ENCODE peak calls at places on chromosomes 6 and 20, in eight cellular contexts. U, A, T, R, P, V, J and G are unnamed samples.

GRCh38 chr6:163720005-163720404 is 305.5 kb downstream of the QKI start:
- DNase-seq in U (no peak), A (no peak), T (no peak), R (no peak), P (no peak), V (no peak), J (no peak), G (no peak)

GRCh38 chr6:44006123-44006871 is 121.0 kb downstream of the MRPL14 start:
- DNase-seq in U (no peak), A (no peak), T (no peak), R (no peak), P (no peak), V (no peak), J (peak; percentile 59), G (no peak)

GRCh38 chr6:54910326-54910952 is 63.9 kb downstream of the FAM83B start:
- DNase-seq in U (no peak), A (no peak), T (no peak), R (no peak), P (peak; percentile 46), V (no peak), J (peak; percentile 8), G (peak; percentile 1)

GRCh38 chr20:5000263-5001173 is 792 bp downstream of the SLC23A2 start:
- DNase-seq in U (no peak), A (peak; percentile 31), T (peak; percentile 54), R (no peak), P (peak; percentile 39), V (peak; percentile 41), J (peak; percentile 18), G (peak; percentile 35)

GRCh38 chr6:34696189-34696738 is 303 bp downstream of the ILRUN start:
- DNase-seq in U (no peak), A (no peak), T (no peak), R (peak; percentile 93), P (peak; percentile 51), V (no peak), J (peak; percentile 21), G (no peak)

GRCh38 chr20:9590189-9590588 is 75.8 kb downstream of the LAMP5 start:
- DNase-seq in U (peak; percentile 35), A (no peak), T (no peak), R (no peak), P (no peak), V (no peak), J (peak; percentile 77), G (no peak)

GRCh38 chr6:70299456-70299855 is 3.4 kb downstream of the COL9A1 start:
- DNase-seq in U (peak; percentile 38), A (no peak), T (no peak), R (no peak), P (no peak), V (no peak), J (peak; percentile 10), G (no peak)

GRCh38 chr20:362271-363254 is 15.7 kb downstream of the NRSN2 start:
- DNase-seq in U (peak; percentile 76), A (no peak), T (peak; percentile 63), R (no peak), P (peak; percentile 77), V (peak; percentile 86), J (peak; percentile 83), G (peak; percentile 47)

GRCh38 chr6:52491203-52492069 is 71.3 kb downstream of the EFHC1 start:
- DNase-seq in U (peak; percentile 56), A (no peak), T (no peak), R (no peak), P (no peak), V (no peak), J (peak; percentile 57), G (no peak)

GRCh38 chr6:33166811-33167210 is 25.5 kb downstream of the COL11A2 start:
- DNase-seq in U (no peak), A (no peak), T (no peak), R (no peak), P (no peak), V (no peak), J (no peak), G (no peak)

GRCh38 chr20:32218156-32218900 is 10.6 kb downstream of the POFUT1 start:
- DNase-seq in U (no peak), A (no peak), T (no peak), R (no peak), P (no peak), V (no peak), J (no peak), G (no peak)

GRCh38 chr6:42694586-42694985 is 27.8 kb downstream of the PRPH2 start:
- DNase-seq in U (peak; percentile 49), A (no peak), T (no peak), R (no peak), P (no peak), V (no peak), J (peak; percentile 67), G (no peak)

DNA sequence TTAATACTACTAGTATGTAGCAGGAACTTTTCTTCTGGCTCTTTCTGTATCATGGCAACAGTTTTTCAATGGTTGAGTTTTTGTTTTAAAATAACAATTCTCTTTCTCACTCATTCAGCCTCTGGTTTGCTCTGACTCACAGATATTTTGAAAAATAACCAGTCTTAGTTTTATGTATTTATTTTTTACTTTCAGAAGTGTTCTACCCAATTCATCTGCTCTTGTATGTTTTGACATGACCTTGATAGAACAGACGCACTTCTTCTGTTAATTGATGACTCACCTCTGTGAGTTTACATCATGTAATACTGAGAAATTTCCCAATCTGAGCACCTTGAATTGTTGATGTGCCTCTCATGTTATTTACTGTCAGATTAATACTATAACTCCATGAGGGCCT is 178.9 kb downstream of the SASH1 start:
- DNase-seq in U (no peak), A (no peak), T (no peak), R (no peak), P (no peak), V (no peak), J (peak; percentile 89), G (no peak)
- H3K27ac ChIP-seq in U (peak overlapping the region; percentile 100), A (no peak overlapping the region), T (no peak overlapping the region), R (peak overlapping the region; percentile 75), P (peak overlapping the region; percentile 51), V (peak overlapping the region; percentile 59), J (peak overlapping the region; percentile 95), G (peak overlapping the region; percentile 73)

GRCh38 chr6:16437984-16438383 is 199.6 kb downstream of the GMPR start:
- DNase-seq in U (no peak), A (no peak), T (no peak), R (no peak), P (no peak), V (no peak), J (no peak), G (no peak)

GRCh38 chr6:16438677-16439615 is 200.6 kb downstream of the GMPR start:
- DNase-seq in U (peak; percentile 40), A (no peak), T (no peak), R (no peak), P (no peak), V (peak; percentile 25), J (peak; percentile 70), G (no peak)

GRCh38 chr6:16434885-16435284 is 196.5 kb downstream of the GMPR start:
- DNase-seq in U (no peak), A (no peak), T (no peak), R (no peak), P (no peak), V (no peak), J (no peak), G (no peak)

GRCh38 chr6:16437095-16437494 is 198.7 kb downstream of the GMPR start:
- DNase-seq in U (no peak), A (no peak), T (no peak), R (no peak), P (no peak), V (no peak), J (no peak), G (no peak)

DNA sequence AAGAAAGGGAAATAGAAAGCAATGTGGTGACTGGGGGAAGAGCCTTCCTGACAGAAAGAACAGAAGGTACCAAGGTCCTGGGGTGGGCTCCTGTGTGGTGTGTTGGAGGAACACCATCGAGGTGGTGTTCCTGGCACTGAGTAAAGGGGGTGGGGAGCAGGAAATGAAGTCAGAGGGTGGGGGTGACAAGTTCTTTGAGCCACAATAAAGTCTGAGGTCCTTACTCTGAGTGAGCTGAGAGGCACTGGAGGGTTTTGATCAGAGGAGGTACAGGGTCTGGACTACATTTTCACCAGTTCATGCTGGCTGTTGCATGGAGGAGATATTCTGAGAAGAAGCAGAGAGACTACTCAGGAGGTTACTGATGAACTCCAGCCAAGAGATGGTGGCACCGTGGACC is 198.2 kb downstream of the GMPR start:
- DNase-seq in U (no peak), A (peak; percentile 23), T (no peak), R (no peak), P (peak; percentile 15), V (no peak), J (no peak), G (no peak)
- H3K27ac ChIP-seq in U (no peak overlapping the region), A (peak overlapping the region; percentile 10), T (no peak overlapping the region), R (no peak overlapping the region), P (no peak overlapping the region), V (peak overlapping the region; percentile 65), J (no peak overlapping the region), G (no peak overlapping the region)

DNA sequence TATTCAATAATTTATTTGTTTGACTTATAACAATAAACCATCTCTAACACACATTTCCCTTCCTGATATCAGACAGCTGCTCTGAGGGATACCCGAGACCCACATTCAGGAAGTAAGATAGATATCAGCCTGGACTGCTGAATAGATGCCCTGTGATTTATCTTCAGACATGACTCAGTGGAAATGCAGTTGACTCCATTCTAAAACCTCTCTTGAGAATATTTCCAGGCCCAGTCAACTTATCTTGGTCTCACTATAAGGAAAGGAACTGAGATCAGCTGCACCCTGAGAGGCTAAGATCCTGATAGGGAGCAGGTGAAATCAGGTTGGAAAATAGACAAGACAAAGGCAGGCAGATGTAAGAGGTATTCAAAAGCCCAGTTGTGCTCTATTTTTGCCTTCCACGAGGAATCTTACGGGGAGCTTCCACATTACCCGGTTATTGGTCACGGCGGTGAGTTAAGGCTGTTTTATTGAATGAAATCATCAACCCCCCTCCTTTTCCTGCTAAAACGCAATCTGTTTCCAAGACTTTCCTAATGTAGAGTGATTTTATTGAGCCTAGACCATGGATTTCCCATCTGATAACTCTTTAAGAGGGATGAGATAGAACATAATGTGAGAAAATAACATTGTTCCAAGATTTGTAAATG is 25.5 kb downstream of the C6orf15 start:
- DNase-seq in U (peak; percentile 82), A (no peak), T (no peak), R (no peak), P (no peak), V (no peak), J (peak; percentile 84), G (no peak)
- H3K27ac ChIP-seq in U (peak overlapping the region; percentile 76), A (no peak overlapping the region), T (no peak overlapping the region), R (peak overlapping the region; percentile 39), P (no peak overlapping the region), V (peak overlapping the region; percentile 2), J (no peak overlapping the region), G (no peak overlapping the region)

GRCh38 chr6:121956782-121957181 is 442.7 kb upstream of the HSF2 start:
- DNase-seq in U (no peak), A (no peak), T (no peak), R (no peak), P (no peak), V (no peak), J (no peak), G (no peak)

GRCh38 chr6:121951918-121952379 is 447.5 kb upstream of the HSF2 start:
- DNase-seq in U (peak; percentile 54), A (no peak), T (no peak), R (no peak), P (no peak), V (no peak), J (peak; percentile 80), G (no peak)

DNA sequence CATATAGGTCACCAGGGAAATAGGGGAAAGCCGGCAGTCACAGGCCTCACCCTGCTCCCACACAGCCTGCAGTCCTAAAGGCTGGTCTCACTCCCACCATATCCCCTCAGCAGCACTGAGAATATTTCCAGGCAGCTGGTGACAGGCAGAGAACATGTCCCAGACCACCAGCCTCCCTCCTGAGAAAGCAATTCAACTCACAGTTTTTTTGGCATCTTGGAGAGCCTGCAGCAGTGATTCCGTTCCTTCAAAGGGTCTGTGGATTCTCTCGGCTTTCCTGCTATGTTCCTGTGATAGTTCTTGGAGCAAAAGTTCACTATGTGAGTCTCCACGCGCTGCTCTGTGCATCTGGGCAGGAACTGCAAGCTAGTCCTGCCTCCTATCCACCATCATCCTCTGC is 448.4 kb upstream of the HSF2 start:
- DNase-seq in U (no peak), A (no peak), T (no peak), R (no peak), P (no peak), V (no peak), J (no peak), G (no peak)
- H3K27ac ChIP-seq in U (no peak overlapping the region), A (no peak overlapping the region), T (no peak overlapping the region), R (no peak overlapping the region), P (no peak overlapping the region), V (no peak overlapping the region), J (no peak overlapping the region), G (no peak overlapping the region)